ENCODE peak calls at places on chromosomes 7 and 10, in ten cellular contexts. X is Caco-2, P is PC-3, H is kidney, D is AG10803, U is right lobe of liver, V is nephron progenitor cell, T is retinal pigment epithelial cell, Z is heart right ventricle, C is psoas muscle. S is an unnamed sample.

GRCh38 chr10:6237189-6237496 is 34.4 kb downstream of the PFKFB3 start:
- DNase-seq in H (no peak), T (no peak), C (no peak), D (no peak), X (no peak), Z (no peak), V (no peak), P (no peak), U (no peak), S (no peak)

GRCh38 chr10:28788252-28788651 is 110.9 kb downstream of the BAMBI start:
- DNase-seq in U (no peak), D (no peak), C (no peak), V (no peak), Z (no peak), T (no peak), P (no peak), H (no peak), X (no peak), S (no peak)

GRCh38 chr10:12073526-12073925 is 4.8 kb downstream of the DHTKD1 start:
- DNase-seq in C (no peak), T (no peak), P (no peak), U (no peak), V (no peak), D (peak; percentile 62), H (no peak), Z (no peak), X (no peak), S (no peak)

GRCh38 chr10:25522946-25523608 is 348.3 kb downstream of the GPR158 start:
- DNase-seq in D (no peak), U (no peak), V (no peak), P (peak; percentile 21), C (no peak), X (peak; percentile 50), H (no peak), T (no peak), Z (no peak), S (peak; percentile 46)

GRCh38 chr7:24025094-24025493 is 258.9 kb upstream of the NPY start:
- DNase-seq in D (peak; percentile 4), T (no peak), H (no peak), V (no peak), U (no peak), C (no peak), X (no peak), P (peak; percentile 11), Z (no peak), S (no peak)

GRCh38 chr7:97145068-97145467 is 27.6 kb downstream of the SDHAF3 start:
- DNase-seq in V (no peak), C (no peak), X (no peak), T (no peak), P (peak; percentile 61), D (peak; percentile 48), Z (no peak), H (no peak), U (no peak), S (no peak)

GRCh38 chr7:22854158-22855048 is 31.8 kb upstream of the TOMM7 start:
- DNase-seq in C (peak; percentile 95), T (no peak), V (peak; percentile 78), H (peak; percentile 96), U (peak; percentile 90), Z (peak; percentile 88), D (peak; percentile 93), X (peak; percentile 78), P (peak; percentile 86), S (peak; percentile 59)

GRCh38 chr7:150941983-150942590 is 36.0 kb downstream of the KCNH2 start:
- DNase-seq in U (no peak), H (peak; percentile 83), V (no peak), T (no peak), X (no peak), D (no peak), Z (peak; percentile 73), C (no peak), P (peak; percentile 4), S (no peak)

GRCh38 chr10:77613476-77614130 is 24.0 kb downstream of the KCNMA1 start:
- DNase-seq in Z (no peak), U (no peak), T (peak; percentile 30), D (no peak), V (no peak), C (no peak), H (no peak), P (no peak), X (no peak), S (no peak)

GRCh38 chr10:14386202-14386593 is 55.5 kb upstream of the FRMD4A start:
- DNase-seq in H (no peak), T (peak; percentile 78), X (no peak), P (peak; percentile 36), C (no peak), V (no peak), Z (no peak), U (no peak), D (peak; percentile 94), S (no peak)

GRCh38 chr7:26153823-26154783 is 2.1 kb downstream of the NFE2L3 start:
- DNase-seq in V (no peak), X (no peak), P (peak; percentile 84), Z (no peak), U (no peak), H (no peak), D (no peak), T (no peak), C (no peak), S (no peak)

GRCh38 chr7:7920481-7920880 is 48.1 kb upstream of the GLCCI1 start:
- DNase-seq in D (no peak), C (no peak), U (no peak), H (no peak), Z (no peak), V (no peak), X (no peak), T (no peak), P (no peak), S (no peak)

GRCh38 chr7:78770422-78771410 is 682.8 kb downstream of the MAGI2 start:
- DNase-seq in Z (no peak), H (no peak), D (peak; percentile 22), U (no peak), C (no peak), X (no peak), T (no peak), V (no peak), P (no peak), S (peak; percentile 68)

GRCh38 chr10:118764195-118764594 is 9.4 kb upstream of the CACUL1 start:
- DNase-seq in V (no peak), T (no peak), X (no peak), U (no peak), C (no peak), H (no peak), Z (no peak), D (peak; percentile 12), P (no peak), S (no peak)

GRCh38 chr7:116527521-116527920 is 2.7 kb downstream of the CAV1 start:
- DNase-seq in X (no peak), Z (no peak), C (no peak), H (no peak), T (no peak), P (peak; percentile 31), U (no peak), V (no peak), D (no peak), S (no peak)

GRCh38 chr7:36802459-36802858 is 78.2 kb upstream of the AOAH start:
- DNase-seq in U (no peak), Z (no peak), T (no peak), C (no peak), P (no peak), X (no peak), H (no peak), D (no peak), V (no peak), S (no peak)

GRCh38 chr7:91657386-91658120 is 222.9 kb downstream of the MTERF1 start:
- DNase-seq in D (peak; percentile 97), X (no peak), H (no peak), V (peak; percentile 7), P (peak; percentile 40), T (peak; percentile 83), C (no peak), Z (no peak), U (no peak), S (no peak)

GRCh38 chr10:99548041-99548530 is 15.3 kb downstream of the NKX2-3 start:
- DNase-seq in D (peak; percentile 11), V (no peak), X (no peak), H (no peak), P (peak; percentile 43), Z (no peak), U (no peak), C (no peak), T (no peak), S (no peak)
- TF ChIP-seq CTCF in D (peak; percentile 37), V (peak; percentile 22), X (peak; percentile 21), H (peak; percentile 18), P (peak; percentile 50), Z (no peak), U (peak; percentile 48), C (peak; percentile 23), T (peak; percentile 22), S (no peak)

DNA sequence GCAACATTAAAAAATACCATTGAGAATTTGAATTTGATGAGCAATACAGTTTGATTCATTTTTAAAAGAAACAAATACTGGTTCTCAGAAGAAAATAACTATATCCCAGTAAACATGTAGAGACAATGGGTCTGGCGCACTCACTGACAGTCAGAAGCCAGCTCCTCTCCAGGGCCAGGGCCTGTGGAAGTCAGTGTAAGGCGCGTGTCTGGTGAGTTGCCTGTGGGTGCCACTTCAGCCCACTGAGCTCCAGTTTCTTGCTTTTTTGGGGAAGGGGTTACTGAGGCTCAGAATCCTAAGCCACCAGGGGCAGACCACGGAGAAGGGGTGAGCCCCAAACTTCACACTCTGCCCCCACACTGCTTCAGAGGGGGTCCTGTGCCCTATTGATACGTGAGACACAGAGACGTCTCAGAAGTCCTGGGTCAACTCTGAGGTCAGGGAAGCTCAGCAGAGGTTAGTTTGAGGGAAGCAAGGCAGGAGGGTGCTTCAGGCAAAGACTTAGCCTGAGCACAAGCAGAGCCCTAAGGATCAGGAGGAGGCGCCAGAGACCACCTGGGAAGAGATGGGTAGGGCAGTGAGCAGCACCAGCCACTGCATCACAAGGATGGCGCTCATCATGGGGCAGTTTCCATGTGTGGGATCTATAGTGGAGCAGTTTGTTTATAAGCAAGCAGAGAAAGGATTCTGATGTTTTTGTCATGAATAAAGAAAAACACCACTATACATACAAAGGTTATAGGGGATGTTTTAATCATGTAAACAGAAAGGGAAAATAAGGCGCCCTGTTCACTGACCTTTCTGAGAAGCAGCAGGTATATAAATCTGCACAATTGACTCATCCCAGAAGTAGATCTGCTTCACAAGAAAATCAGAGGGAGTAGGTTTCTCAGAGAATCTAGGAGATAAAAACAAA is 95.7 kb downstream of the PKD1L1 start:
- DNase-seq in P (peak; percentile 14), C (no peak), H (no peak), V (peak; percentile 13), D (no peak), X (no peak), Z (no peak), T (no peak), U (no peak), S (no peak)
- TF ChIP-seq CTCF in P (peak; percentile 43), C (no peak), H (no peak), V (no peak), D (peak; percentile 27), X (no peak), Z (no peak), T (peak; percentile 35), U (no peak), S (no peak)

GRCh38 chr10:8043569-8044306 is 10.8 kb upstream of the GATA3 start:
- DNase-seq in C (peak; percentile 12), U (no peak), H (peak; percentile 52), Z (no peak), D (no peak), X (no peak), V (peak; percentile 53), P (no peak), T (no peak), S (no peak)
- TF ChIP-seq CTCF in C (no peak), U (no peak), H (no peak), Z (no peak), D (no peak), X (no peak), V (no peak), P (no peak), T (peak; percentile 4), S (no peak)

GRCh38 chr7:104137971-104138370 is 69.8 kb downstream of the ORC5 start:
- DNase-seq in V (no peak), X (no peak), T (peak; percentile 88), D (peak; percentile 68), P (peak; percentile 51), U (no peak), C (no peak), Z (no peak), H (no peak), S (no peak)
- TF ChIP-seq CTCF in V (no peak), X (no peak), T (no peak), D (peak; percentile 8), P (no peak), U (no peak), C (no peak), Z (no peak), H (no peak), S (no peak)

S was measured in glutamatergic neuron.